ENCODE peak calls at places on chromosomes 7 and 10, in nine cellular contexts. F, P, S, U, G, T, R, Q and H are unnamed samples.

GRCh38 chr7:40156988-40157387 is 22.2 kb downstream of the SUGCT start:
- DNase-seq in F (no peak), P (no peak), S (no peak), U (no peak), G (no peak), T (no peak), R (no peak), Q (no peak), H (no peak)

GRCh38 chr10:116626815-116627214 is 6.1 kb downstream of the PNLIPRP2 start:
- DNase-seq in F (no peak), P (no peak), S (no peak), U (no peak), G (no peak), T (no peak), R (no peak), Q (no peak), H (no peak)

GRCh38 chr7:116686812-116687419 is 14.9 kb downstream of the MET start:
- DNase-seq in F (no peak), P (no peak), S (no peak), U (no peak), G (no peak), T (no peak), R (no peak), Q (no peak), H (no peak)

GRCh38 chr7:118059209-118059608 is 124.8 kb upstream of the LSM8 start:
- DNase-seq in F (no peak), P (no peak), S (no peak), U (no peak), G (no peak), T (no peak), R (no peak), Q (no peak), H (no peak)

GRCh38 chr10:61835909-61836232 is 65.6 kb upstream of the ARID5B start:
- DNase-seq in F (no peak), P (no peak), S (no peak), U (no peak), G (no peak), T (no peak), R (no peak), Q (no peak), H (no peak)

GRCh38 chr10:132563485-132564248 is 26.1 kb downstream of the INPP5A start:
- DNase-seq in F (no peak), P (no peak), S (no peak), U (no peak), G (peak), T (no peak), R (no peak), Q (no peak), H (no peak)

GRCh38 chr7:94418851-94419250 is 24.2 kb downstream of the COL1A2 start:
- DNase-seq in F (no peak), P (no peak), S (no peak), U (no peak), G (no peak), T (no peak), R (no peak), Q (no peak), H (no peak)

GRCh38 chr7:138370956-138371355 is 89.1 kb upstream of the TRIM24 start:
- DNase-seq in F (no peak), P (no peak), S (no peak), U (no peak), G (no peak), T (no peak), R (no peak), Q (no peak), H (no peak)

GRCh38 chr10:70381491-70382421 is 669 bp downstream of the LRRC20 start:
- DNase-seq in F (peak), P (peak), S (peak), U (peak), G (no peak), T (peak), R (peak), Q (peak), H (peak)

GRCh38 chr10:3806603-3807002 is 21.6 kb upstream of the KLF6 start:
- DNase-seq in F (no peak), P (no peak), S (no peak), U (peak), G (no peak), T (peak), R (no peak), Q (no peak), H (peak)

GRCh38 chr10:35598379-35598778 is 6.8 kb upstream of the GJD4 start:
- DNase-seq in F (peak), P (no peak), S (no peak), U (no peak), G (no peak), T (no peak), R (no peak), Q (no peak), H (peak)

GRCh38 chr7:69765879-69766278 is 167.6 kb downstream of the AUTS2 start:
- DNase-seq in F (no peak), P (no peak), S (no peak), U (no peak), G (no peak), T (no peak), R (no peak), Q (no peak), H (no peak)

GRCh38 chr7:8147760-8148463 is 114.1 kb downstream of the ICA1 start:
- DNase-seq in F (no peak), P (no peak), S (no peak), U (peak), G (no peak), T (no peak), R (no peak), Q (no peak), H (no peak)

GRCh38 chr10:30384791-30385201 is 35.7 kb upstream of the MTPAP start:
- DNase-seq in F (no peak), P (no peak), S (no peak), U (no peak), G (no peak), T (peak), R (no peak), Q (peak), H (no peak)

GRCh38 chr10:132368881-132369635 is 27.9 kb upstream of the PWWP2B start:
- DNase-seq in F (no peak), P (no peak), S (peak), U (no peak), G (no peak), T (peak), R (no peak), Q (no peak), H (no peak)

GRCh38 chr10:62171791-62172190 is 96.9 kb downstream of the RTKN2 start:
- DNase-seq in F (no peak), P (no peak), S (no peak), U (no peak), G (no peak), T (peak), R (no peak), Q (no peak), H (no peak)

GRCh38 chr7:100493476-100494264 is 9.9 kb downstream of the NYAP1 start:
- DNase-seq in F (no peak), P (peak), S (peak), U (no peak), G (no peak), T (no peak), R (no peak), Q (peak), H (peak)

GRCh38 chr7:69283421-69283820 is 314.9 kb upstream of the AUTS2 start:
- DNase-seq in F (no peak), P (no peak), S (peak), U (no peak), G (no peak), T (no peak), R (peak), Q (no peak), H (no peak)

GRCh38 chr10:133167693-133168616 is 7.9 kb downstream of the KNDC1 start:
- DNase-seq in F (no peak), P (no peak), S (no peak), U (no peak), G (no peak), T (no peak), R (no peak), Q (no peak), H (peak)

GRCh38 chr10:70940834-70941568 is 52.6 kb upstream of the PCBD1 start:
- DNase-seq in F (no peak), P (no peak), S (peak), U (peak), G (no peak), T (peak), R (no peak), Q (no peak), H (no peak)

GRCh38 chr10:71697938-71698709 is 21.5 kb downstream of the C10orf105 start:
- DNase-seq in F (no peak), P (no peak), S (no peak), U (no peak), G (no peak), T (no peak), R (no peak), Q (peak), H (no peak)

GRCh38 chr7:123537026-123537642 is 2.7 kb upstream of the IQUB start:
- DNase-seq in F (no peak), P (no peak), S (no peak), U (no peak), G (no peak), T (peak), R (no peak), Q (no peak), H (no peak)

GRCh38 chr10:116146374-116146773 is 126.6 kb downstream of the GFRA1 start:
- DNase-seq in F (no peak), P (no peak), S (no peak), U (no peak), G (no peak), T (peak), R (no peak), Q (no peak), H (no peak)

GRCh38 chr10:63548860-63549259 is 27.7 kb downstream of the REEP3 start:
- DNase-seq in F (no peak), P (no peak), S (no peak), U (no peak), G (no peak), T (no peak), R (no peak), Q (no peak), H (no peak)

GRCh38 chr10:126186746-126187145 is 201.5 kb downstream of the ADAM12 start:
- DNase-seq in F (no peak), P (no peak), S (no peak), U (no peak), G (no peak), T (no peak), R (no peak), Q (no peak), H (no peak)

GRCh38 chr10:34736976-34737771 is 77.9 kb downstream of the PARD3 start:
- DNase-seq in F (no peak), P (no peak), S (no peak), U (no peak), G (no peak), T (no peak), R (no peak), Q (no peak), H (peak)